ENCODE peak calls at places on chromosome 2, in ten cellular contexts. Y is activated naive CD8-positive, alpha-beta T cell treated with anti-CD3 and anti-CD28 coated beads, Interleukin-2, amount 50 U/mL, for 24 hours; P is WTC11; A is mucosa of descending colon; R is stimulated activated CD8-positive, alpha-beta memory T cell treated with anti-CD3 and anti-CD28 coated beads, Interleukin-12 subunit alpha, Interleukin-12 subunit beta, amount 100 ng/mL, for 4 hours; W is HEK293T; H is activated CD4-positive, alpha-beta memory T cell treated with anti-CD3 and anti-CD28 coated beads, Interleukin-2, amount 10 ng/mL, durations not matched to agents 7 days and 5 days; G is NCI-H1092 treated with DMSO at 0.1 percent for 48 hours; C is kidney epithelial cell; M is activated CD8-positive, alpha-beta memory T cell treated with anti-CD3 and anti-CD28 coated beads for 1 hour. F is an unnamed sample.

GRCh38 chr2:241576293-241576654 is 17.7 kb downstream of the BOK start:
- DNase-seq in Y (no peak), P (no peak), A (peak), R (no peak), W (no peak), H (no peak), G (no peak), C (no peak), M (no peak), F (no peak)

GRCh38 chr2:168053676-168054075 is 193.7 kb downstream of the STK39 start:
- DNase-seq in Y (no peak), P (no peak), A (no peak), R (no peak), W (no peak), H (no peak), G (no peak), C (no peak), M (no peak), F (no peak)

GRCh38 chr2:210224660-210225460 is at the start of gene ACADL:
- DNase-seq in Y (peak), P (peak), A (peak), R (no peak), W (peak), H (peak), G (peak), C (no peak), M (no peak), F (no peak)

GRCh38 chr2:19835818-19836281 is 65.9 kb downstream of the TTC32 start:
- DNase-seq in Y (no peak), P (no peak), A (no peak), R (no peak), W (no peak), H (no peak), G (no peak), C (no peak), M (no peak), F (no peak)

GRCh38 chr2:101296314-101296809 is 12.1 kb downstream of the RNF149 start:
- DNase-seq in Y (no peak), P (no peak), A (no peak), R (no peak), W (no peak), H (no peak), G (no peak), C (no peak), M (no peak), F (no peak)

GRCh38 chr2:205387350-205388045 is 294.8 kb upstream of the NRP2 start:
- DNase-seq in Y (no peak), P (no peak), A (no peak), R (no peak), W (no peak), H (no peak), G (no peak), C (no peak), M (no peak), F (no peak)

GRCh38 chr2:241593271-241593670 is 34.7 kb downstream of the BOK start:
- DNase-seq in Y (no peak), P (no peak), A (peak), R (no peak), W (no peak), H (no peak), G (no peak), C (no peak), M (no peak), F (no peak)

GRCh38 chr2:197838036-197838435 is 33.6 kb downstream of the PLCL1 start:
- DNase-seq in Y (no peak), P (no peak), A (no peak), R (no peak), W (no peak), H (peak), G (no peak), C (no peak), M (no peak), F (no peak)

GRCh38 chr2:6942848-6943247 is 25.6 kb downstream of the RNF144A start:
- DNase-seq in Y (no peak), P (no peak), A (no peak), R (no peak), W (no peak), H (no peak), G (no peak), C (no peak), M (no peak), F (no peak)

GRCh38 chr2:11602563-11603182 is 67.3 kb downstream of the NTSR2 start:
- DNase-seq in Y (no peak), P (no peak), A (no peak), R (no peak), W (no peak), H (no peak), G (no peak), C (no peak), M (no peak), F (no peak)

GRCh38 chr2:163428187-163428586 is 307.6 kb downstream of the FIGN start:
- DNase-seq in Y (no peak), P (no peak), A (no peak), R (no peak), W (no peak), H (no peak), G (no peak), C (no peak), M (no peak), F (no peak)

GRCh38 chr2:121254748-121255147 is 30.3 kb downstream of the TFCP2L1 start:
- DNase-seq in Y (no peak), P (no peak), A (no peak), R (no peak), W (no peak), H (no peak), G (peak), C (no peak), M (no peak), F (no peak)

GRCh38 chr2:53633441-53633840 is 134.2 kb upstream of the CHAC2 start:
- DNase-seq in Y (no peak), P (no peak), A (no peak), R (no peak), W (no peak), H (no peak), G (no peak), C (no peak), M (no peak), F (no peak)

GRCh38 chr2:136858656-136859055 is 93.3 kb downstream of the THSD7B start:
- DNase-seq in Y (no peak), P (no peak), A (no peak), R (no peak), W (no peak), H (no peak), G (no peak), C (no peak), M (no peak), F (no peak)

GRCh38 chr2:217801115-217801531 is 201.7 kb downstream of the TNS1 start:
- DNase-seq in Y (no peak), P (peak), A (no peak), R (no peak), W (no peak), H (no peak), G (no peak), C (no peak), M (no peak), F (no peak)

GRCh38 chr2:16075045-16076012 is 135.0 kb downstream of the MYCN start:
- DNase-seq in Y (no peak), P (no peak), A (no peak), R (no peak), W (no peak), H (no peak), G (no peak), C (no peak), M (no peak), F (no peak)

F was measured in GF-D8.